ENCODE peak calls at places on chromosomes 5 and 9, in seven cellular contexts. I, V, O, E, H, D and K are unnamed samples.
A peak's percentile ranks its signal among the peaks of the same experiment; 100 is the strongest.

GRCh38 chr9:16247188-16247875 is 623.1 kb downstream of the BNC2 start:
- DNase-seq in H (no peak), E (no peak), I (no peak), O (peak; percentile 80), D (no peak), V (no peak), K (no peak)

GRCh38 chr5:174724484-174725260 is at the start of gene MSX2:
- DNase-seq in D (no peak), I (peak; percentile 93), O (peak; percentile 83), V (peak; percentile 97), H (no peak), E (no peak), K (no peak)

GRCh38 chr5:109713453-109713852 is 23.7 kb downstream of the MAN2A1 start:
- DNase-seq in E (no peak), O (no peak), H (no peak), D (no peak), I (no peak), V (no peak), K (no peak)

GRCh38 chr5:68529581-68529980 is 314.0 kb downstream of the PIK3R1 start:
- DNase-seq in O (peak; percentile 65), E (no peak), D (no peak), I (no peak), V (no peak), H (no peak), K (no peak)

GRCh38 chr9:134570726-134571325 is 70.8 kb upstream of the COL5A1 start:
- DNase-seq in V (no peak), I (peak; percentile 5), H (no peak), E (no peak), D (no peak), O (no peak), K (no peak)

GRCh38 chr5:139809331-139809810 is 13.8 kb downstream of the PSD2 start:
- DNase-seq in I (no peak), H (no peak), D (no peak), O (no peak), E (no peak), V (no peak), K (no peak)

GRCh38 chr9:119441832-119442231 is 72.6 kb upstream of the BRINP1 start:
- DNase-seq in I (no peak), V (no peak), E (no peak), O (no peak), H (no peak), D (no peak), K (no peak)

GRCh38 chr9:129558063-129558550 is 62.8 kb downstream of the C9orf50 start:
- DNase-seq in H (no peak), I (no peak), V (peak; percentile 50), D (no peak), O (no peak), E (no peak), K (no peak)

GRCh38 chr5:79771387-79771786 is 81.8 kb downstream of the CMYA5 start:
- DNase-seq in E (no peak), I (peak; percentile 33), D (no peak), H (no peak), V (no peak), O (peak; percentile 86), K (no peak)

GRCh38 chr5:131521252-131521651 is 113.8 kb downstream of the RAPGEF6 start:
- DNase-seq in I (no peak), V (no peak), O (peak; percentile 89), D (no peak), E (no peak), H (no peak), K (no peak)

GRCh38 chr9:122332643-122333042 is 38.2 kb upstream of the PTGS1 start:
- DNase-seq in H (no peak), V (no peak), I (no peak), O (no peak), E (no peak), D (no peak), K (no peak)

GRCh38 chr5:127754259-127754658 is 51.1 kb downstream of the CCDC192 start:
- DNase-seq in V (no peak), O (peak; percentile 70), H (no peak), I (no peak), D (no peak), E (no peak), K (no peak)

GRCh38 chr5:72154076-72154756 is 46.9 kb downstream of the MAP1B start:
- DNase-seq in V (no peak), I (no peak), D (no peak), H (no peak), E (no peak), O (no peak), K (no peak)

GRCh38 chr9:13358128-13358527 is 78.6 kb upstream of the MPDZ start:
- DNase-seq in O (peak; percentile 95), E (no peak), I (no peak), H (no peak), V (no peak), D (no peak), K (no peak)

GRCh38 chr5:149128023-149128875 is 13.0 kb upstream of the ABLIM3 start:
- DNase-seq in I (peak; percentile 75), O (no peak), H (peak; percentile 40), D (peak; percentile 8), V (peak; percentile 58), E (no peak), K (peak; percentile 77)

GRCh38 chr5:159936686-159937329 is 20.5 kb downstream of the ADRA1B start:
- DNase-seq in H (no peak), I (no peak), E (no peak), D (no peak), V (no peak), O (no peak), K (no peak)

GRCh38 chr9:95506692-95507455 is 9.9 kb downstream of the PTCH1 start:
- DNase-seq in H (peak; percentile 54), E (no peak), V (peak; percentile 68), D (peak; percentile 64), O (no peak), I (no peak), K (peak; percentile 74)

GRCh38 chr9:14251146-14252071 is 62.5 kb downstream of the NFIB start:
- DNase-seq in I (peak; percentile 63), V (peak; percentile 29), D (no peak), H (no peak), O (peak; percentile 89), E (no peak), K (no peak)

GRCh38 chr9:107480386-107480789 is 9.2 kb downstream of the KLF4 start:
- DNase-seq in I (no peak), H (no peak), O (peak; percentile 58), E (no peak), V (no peak), D (no peak), K (no peak)

GRCh38 chr5:6056280-6056679 is 322.1 kb downstream of the MED10 start:
- DNase-seq in V (no peak), H (no peak), O (no peak), I (no peak), D (no peak), E (no peak), K (no peak)

GRCh38 chr9:83299556-83299955 is 236.6 kb upstream of the RASEF start:
- DNase-seq in V (peak; percentile 4), E (no peak), H (no peak), I (no peak), O (peak; percentile 27), D (no peak), K (no peak)

GRCh38 chr5:170296935-170297588 is 515 bp downstream of the LCP2 start:
- DNase-seq in H (peak; percentile 44), D (no peak), O (no peak), E (no peak), I (no peak), V (no peak), K (no peak)

GRCh38 chr9:100222674-100223073 is 123.6 kb downstream of the INVS start:
- DNase-seq in O (peak; percentile 33), E (no peak), H (no peak), V (peak; percentile 7), I (no peak), D (peak; percentile 58), K (peak; percentile 71)

GRCh38 chr5:142869883-142870282 is 99.7 kb downstream of the ARHGAP26 start:
- DNase-seq in V (no peak), I (no peak), O (no peak), E (no peak), H (no peak), D (no peak), K (no peak)

GRCh38 chr9:109315889-109316640 is 4.8 kb downstream of the EPB41L4B start:
- DNase-seq in I (peak; percentile 62), H (no peak), E (no peak), D (no peak), O (peak; percentile 80), V (peak; percentile 14), K (no peak)

GRCh38 chr5:98414938-98415337 is 358.5 kb upstream of the RGMB start:
- DNase-seq in H (no peak), V (no peak), O (peak; percentile 98), I (no peak), E (no peak), D (no peak), K (no peak)

GRCh38 chr9:95061916-95062600 is 255.5 kb downstream of the FANCC start:
- DNase-seq in I (no peak), V (no peak), E (no peak), H (no peak), D (no peak), O (no peak), K (no peak)

GRCh38 chr5:151243564-151243963 is 9.4 kb upstream of the GM2A start:
- DNase-seq in H (no peak), D (no peak), E (no peak), O (no peak), V (no peak), I (no peak), K (no peak)

GRCh38 chr5:96655085-96655484 is 7.1 kb upstream of the CAST start:
- DNase-seq in I (no peak), O (no peak), H (no peak), D (no peak), E (no peak), V (no peak), K (no peak)

GRCh38 chr9:101201626-101202025 is 173.1 kb downstream of the PLPPR1 start:
- DNase-seq in E (no peak), H (no peak), O (no peak), D (no peak), I (no peak), V (no peak), K (no peak)

GRCh38 chr9:5617749-5618148 is 11.2 kb upstream of the RIC1 start:
- DNase-seq in V (no peak), E (no peak), O (no peak), D (peak; percentile 79), I (no peak), H (peak; percentile 49), K (peak; percentile 84)